ENCODE peak calls at places on chromosomes 11 and 22, in seven cellular contexts. One of them, this sample, is unnamed.

GRCh38 chr22:19854778-19855503 is at the start of the genes GNB1L and RTL10:
- DNase-seq in GM23338: peak; percentile 98
- DNase-seq in gastrocnemius medialis: peak; percentile 94
- DNase-seq in fibroblast of lung: peak; percentile 95
- DNase-seq in body of pancreas: peak; percentile 97
- DNase-seq in nephron progenitor cell: peak; percentile 98
- DNase-seq in NB4: peak; percentile 98
- DNase-seq in this sample: peak; percentile 94

GRCh38 chr11:59173080-59173963 is 1.4 kb downstream of the DTX4 start:
- DNase-seq in GM23338: peak; percentile 81
- DNase-seq in gastrocnemius medialis: no peak
- DNase-seq in fibroblast of lung: no peak
- DNase-seq in body of pancreas: peak; percentile 21
- DNase-seq in nephron progenitor cell: peak; percentile 72
- DNase-seq in NB4: peak; percentile 20
- DNase-seq in this sample: no peak

GRCh38 chr22:36891646-36892045 is 21.8 kb upstream of the CSF2RB start:
- DNase-seq in GM23338: no peak
- DNase-seq in gastrocnemius medialis: no peak
- DNase-seq in fibroblast of lung: no peak
- DNase-seq in body of pancreas: no peak
- DNase-seq in nephron progenitor cell: no peak
- DNase-seq in NB4: no peak
- DNase-seq in this sample: no peak

GRCh38 chr11:130449996-130450419 is 1.6 kb downstream of the ADAMTS15 start:
- DNase-seq in GM23338: peak; percentile 98
- DNase-seq in gastrocnemius medialis: peak; percentile 73
- DNase-seq in fibroblast of lung: peak; percentile 94
- DNase-seq in body of pancreas: peak; percentile 23
- DNase-seq in nephron progenitor cell: peak; percentile 80
- DNase-seq in NB4: peak; percentile 38
- DNase-seq in this sample: no peak

GRCh38 chr11:48170176-48170839 is 46.3 kb upstream of the OR4B1 start:
- DNase-seq in GM23338: no peak
- DNase-seq in gastrocnemius medialis: no peak
- DNase-seq in fibroblast of lung: peak; percentile 13
- DNase-seq in body of pancreas: no peak
- DNase-seq in nephron progenitor cell: no peak
- DNase-seq in NB4: no peak
- DNase-seq in this sample: peak; percentile 10

GRCh38 chr11:118076754-118077281 is at the start of gene TMPRSS4:
- DNase-seq in GM23338: peak; percentile 79
- DNase-seq in gastrocnemius medialis: no peak
- DNase-seq in fibroblast of lung: no peak
- DNase-seq in body of pancreas: peak; percentile 27
- DNase-seq in nephron progenitor cell: no peak
- DNase-seq in NB4: no peak
- DNase-seq in this sample: no peak

GRCh38 chr11:105713696-105714095 is 103.8 kb downstream of the GRIA4 start:
- DNase-seq in GM23338: no peak
- DNase-seq in gastrocnemius medialis: no peak
- DNase-seq in fibroblast of lung: no peak
- DNase-seq in body of pancreas: no peak
- DNase-seq in nephron progenitor cell: no peak
- DNase-seq in NB4: no peak
- DNase-seq in this sample: no peak

GRCh38 chr11:70826541-70826943 is 425.8 kb downstream of the SHANK2 start:
- DNase-seq in GM23338: peak; percentile 62
- DNase-seq in gastrocnemius medialis: no peak
- DNase-seq in fibroblast of lung: no peak
- DNase-seq in body of pancreas: peak; percentile 14
- DNase-seq in nephron progenitor cell: peak; percentile 62
- DNase-seq in NB4: no peak
- DNase-seq in this sample: no peak

GRCh38 chr11:695332-695605 is 247 bp upstream of the DEAF1 start:
- DNase-seq in GM23338: no peak
- DNase-seq in gastrocnemius medialis: no peak
- DNase-seq in fibroblast of lung: no peak
- DNase-seq in body of pancreas: no peak
- DNase-seq in nephron progenitor cell: no peak
- DNase-seq in NB4: no peak
- DNase-seq in this sample: no peak

GRCh38 chr11:12426176-12426575 is 48.8 kb downstream of the PARVA start:
- DNase-seq in GM23338: no peak
- DNase-seq in gastrocnemius medialis: no peak
- DNase-seq in fibroblast of lung: no peak
- DNase-seq in body of pancreas: no peak
- DNase-seq in nephron progenitor cell: no peak
- DNase-seq in NB4: no peak
- DNase-seq in this sample: no peak

GRCh38 chr11:77165066-77165465 is 37.0 kb downstream of the MYO7A start:
- DNase-seq in GM23338: no peak
- DNase-seq in gastrocnemius medialis: no peak
- DNase-seq in fibroblast of lung: no peak
- DNase-seq in body of pancreas: no peak
- DNase-seq in nephron progenitor cell: no peak
- DNase-seq in NB4: no peak
- DNase-seq in this sample: no peak

GRCh38 chr22:24450600-24450999 is 23.2 kb downstream of the ADORA2A start:
- DNase-seq in GM23338: no peak
- DNase-seq in gastrocnemius medialis: no peak
- DNase-seq in fibroblast of lung: no peak
- DNase-seq in body of pancreas: no peak
- DNase-seq in nephron progenitor cell: no peak
- DNase-seq in NB4: no peak
- DNase-seq in this sample: no peak

GRCh38 chr11:126547161-126547560 is 191.7 kb downstream of the ST3GAL4 start:
- DNase-seq in GM23338: no peak
- DNase-seq in gastrocnemius medialis: no peak
- DNase-seq in fibroblast of lung: peak; percentile 38
- DNase-seq in body of pancreas: no peak
- DNase-seq in nephron progenitor cell: no peak
- DNase-seq in NB4: no peak
- DNase-seq in this sample: peak; percentile 95

GRCh38 chr11:66262191-66262590 is 6.2 kb upstream of the RAB1B start:
- DNase-seq in GM23338: no peak
- DNase-seq in gastrocnemius medialis: no peak
- DNase-seq in fibroblast of lung: no peak
- DNase-seq in body of pancreas: no peak
- DNase-seq in nephron progenitor cell: no peak
- DNase-seq in NB4: no peak
- DNase-seq in this sample: no peak

GRCh38 chr11:128575174-128575955 is 12.0 kb downstream of the ETS1 start:
- DNase-seq in GM23338: no peak
- DNase-seq in gastrocnemius medialis: no peak
- DNase-seq in fibroblast of lung: peak; percentile 27
- DNase-seq in body of pancreas: no peak
- DNase-seq in nephron progenitor cell: no peak
- DNase-seq in NB4: peak; percentile 80
- DNase-seq in this sample: no peak

GRCh38 chr22:44369916-44370804 is 57.4 kb upstream of the SHISAL1 start:
- DNase-seq in GM23338: no peak
- DNase-seq in gastrocnemius medialis: no peak
- DNase-seq in fibroblast of lung: no peak
- DNase-seq in body of pancreas: no peak
- DNase-seq in nephron progenitor cell: no peak
- DNase-seq in NB4: no peak
- DNase-seq in this sample: no peak

GRCh38 chr11:61839742-61840141 is 11.6 kb downstream of the FADS2 start:
- DNase-seq in GM23338: no peak
- DNase-seq in gastrocnemius medialis: no peak
- DNase-seq in fibroblast of lung: no peak
- DNase-seq in body of pancreas: no peak
- DNase-seq in nephron progenitor cell: no peak
- DNase-seq in NB4: no peak
- DNase-seq in this sample: no peak

GRCh38 chr11:26263769-26264168 is 68.2 kb upstream of the ANO3 start:
- DNase-seq in GM23338: no peak
- DNase-seq in gastrocnemius medialis: no peak
- DNase-seq in fibroblast of lung: no peak
- DNase-seq in body of pancreas: no peak
- DNase-seq in nephron progenitor cell: no peak
- DNase-seq in NB4: no peak
- DNase-seq in this sample: no peak

GRCh38 chr11:69910519-69911309 is 91.5 kb upstream of the FGF3 start:
- DNase-seq in GM23338: no peak
- DNase-seq in gastrocnemius medialis: no peak
- DNase-seq in fibroblast of lung: no peak
- DNase-seq in body of pancreas: no peak
- DNase-seq in nephron progenitor cell: no peak
- DNase-seq in NB4: no peak
- DNase-seq in this sample: no peak

GRCh38 chr11:122808494-122808893 is 29.8 kb upstream of the CRTAM start:
- DNase-seq in GM23338: no peak
- DNase-seq in gastrocnemius medialis: no peak
- DNase-seq in fibroblast of lung: peak; percentile 56
- DNase-seq in body of pancreas: no peak
- DNase-seq in nephron progenitor cell: no peak
- DNase-seq in NB4: peak; percentile 91
- DNase-seq in this sample: peak; percentile 45

GRCh38 chr11:110131386-110132123 is 38.4 kb downstream of the ZC3H12C start:
- DNase-seq in GM23338: peak; percentile 3
- DNase-seq in gastrocnemius medialis: no peak
- DNase-seq in fibroblast of lung: no peak
- DNase-seq in body of pancreas: no peak
- DNase-seq in nephron progenitor cell: no peak
- DNase-seq in NB4: no peak
- DNase-seq in this sample: no peak

GRCh38 chr11:76153609-76153949 is 52.7 kb downstream of the WNT11 start:
- DNase-seq in GM23338: no peak
- DNase-seq in gastrocnemius medialis: no peak
- DNase-seq in fibroblast of lung: no peak
- DNase-seq in body of pancreas: no peak
- DNase-seq in nephron progenitor cell: no peak
- DNase-seq in NB4: no peak
- DNase-seq in this sample: peak; percentile 88

GRCh38 chr11:69353696-69354544 is 60.0 kb downstream of the MYEOV start:
- DNase-seq in GM23338: peak; percentile 14
- DNase-seq in gastrocnemius medialis: no peak
- DNase-seq in fibroblast of lung: no peak
- DNase-seq in body of pancreas: no peak
- DNase-seq in nephron progenitor cell: no peak
- DNase-seq in NB4: no peak
- DNase-seq in this sample: no peak

DNA sequence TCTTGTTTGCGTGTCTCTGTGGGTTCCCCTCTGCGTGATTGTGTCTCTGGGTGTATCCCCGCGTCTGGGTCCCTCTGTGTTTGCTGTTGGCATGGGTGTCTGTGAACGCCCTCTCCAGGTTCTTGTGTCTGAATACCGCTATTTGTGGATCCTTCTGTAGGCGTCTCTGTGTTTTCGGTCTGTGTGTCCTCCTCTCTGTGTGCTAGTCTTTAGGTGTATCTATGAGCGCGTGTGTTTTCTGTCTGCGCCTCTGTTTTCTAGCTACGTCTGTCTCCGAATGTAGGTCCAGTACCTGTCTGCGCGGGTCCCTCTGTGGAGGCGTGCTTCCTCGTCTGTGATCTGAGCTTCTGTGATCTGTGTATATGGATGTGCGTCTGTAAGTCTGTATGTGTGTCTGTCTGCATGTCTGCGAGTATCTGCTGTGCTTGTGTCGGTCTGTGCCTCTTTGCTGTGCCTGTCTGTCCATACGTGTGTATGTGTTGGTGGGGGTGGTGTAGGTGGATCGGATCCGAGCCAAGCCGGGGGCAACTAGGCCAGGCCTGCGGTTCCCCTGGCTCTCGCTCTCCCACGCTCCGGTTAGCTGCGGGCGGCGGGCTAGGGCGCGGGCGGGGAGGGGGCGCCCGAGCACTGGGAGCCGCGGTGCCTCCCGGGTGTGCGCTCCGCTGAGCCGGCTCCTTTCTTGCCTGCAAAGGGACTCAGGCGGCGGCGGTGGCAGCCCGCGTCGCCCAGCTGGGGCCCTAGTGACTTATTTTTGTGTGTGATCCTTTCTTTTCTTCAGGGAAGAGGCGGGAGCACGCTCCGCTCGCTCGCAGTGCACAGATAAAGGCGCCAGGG is 105.3 kb upstream of the E2F8 start:
- DNase-seq in GM23338: peak; percentile 58
- DNase-seq in gastrocnemius medialis: no peak
- DNase-seq in fibroblast of lung: peak; percentile 23
- DNase-seq in body of pancreas: peak; percentile 15
- DNase-seq in nephron progenitor cell: peak; percentile 72
- DNase-seq in NB4: peak; percentile 65
- DNase-seq in this sample: no peak
- TF ChIP-seq CTCF in GM23338: peak; percentile 31
- TF ChIP-seq CTCF in gastrocnemius medialis: no peak
- TF ChIP-seq CTCF in fibroblast of lung: no peak
- TF ChIP-seq CTCF in body of pancreas: no peak
- TF ChIP-seq CTCF in nephron progenitor cell: no peak
- TF ChIP-seq CTCF in NB4: no peak
- TF ChIP-seq CTCF in this sample: no peak

GRCh38 chr11:20178976-20179375 is 18.7 kb upstream of the DBX1 start:
- DNase-seq in GM23338: no peak
- DNase-seq in gastrocnemius medialis: no peak
- DNase-seq in fibroblast of lung: no peak
- DNase-seq in body of pancreas: no peak
- DNase-seq in nephron progenitor cell: no peak
- DNase-seq in NB4: no peak
- DNase-seq in this sample: no peak
- TF ChIP-seq CTCF in GM23338: no peak
- TF ChIP-seq CTCF in gastrocnemius medialis: no peak
- TF ChIP-seq CTCF in fibroblast of lung: no peak
- TF ChIP-seq CTCF in body of pancreas: no peak
- TF ChIP-seq CTCF in nephron progenitor cell: no peak
- TF ChIP-seq CTCF in NB4: no peak
- TF ChIP-seq CTCF in this sample: no peak

GRCh38 chr11:11230802-11231562 is 122.1 kb downstream of the CSNK2A3 start:
- DNase-seq in GM23338: peak; percentile 82
- DNase-seq in gastrocnemius medialis: no peak
- DNase-seq in fibroblast of lung: no peak
- DNase-seq in body of pancreas: no peak
- DNase-seq in nephron progenitor cell: peak; percentile 41
- DNase-seq in NB4: peak; percentile 22
- DNase-seq in this sample: no peak
- TF ChIP-seq CTCF in GM23338: peak; percentile 81
- TF ChIP-seq CTCF in gastrocnemius medialis: peak; percentile 19
- TF ChIP-seq CTCF in fibroblast of lung: peak; percentile 31
- TF ChIP-seq CTCF in body of pancreas: no peak
- TF ChIP-seq CTCF in nephron progenitor cell: peak; percentile 46
- TF ChIP-seq CTCF in NB4: peak; percentile 46
- TF ChIP-seq CTCF in this sample: peak; percentile 67

DNA sequence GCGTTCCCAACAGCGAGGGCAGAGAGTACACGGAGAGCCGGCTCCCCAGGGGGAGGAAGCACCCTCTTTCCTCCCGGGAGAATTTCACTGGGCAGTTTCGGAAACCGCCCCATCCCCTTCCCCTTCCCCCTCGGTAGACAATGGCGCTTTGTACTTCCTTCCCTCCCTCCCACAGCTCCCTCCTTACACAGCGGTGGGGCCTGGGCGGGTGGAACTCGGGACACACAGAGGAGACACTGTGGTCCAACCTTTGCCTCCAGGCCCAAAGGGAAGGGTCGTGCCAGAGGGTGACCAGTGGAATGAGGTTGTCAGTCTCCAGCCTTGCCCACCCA is 4.3 kb downstream of the SMTN start:
- DNase-seq in GM23338: peak; percentile 74
- DNase-seq in gastrocnemius medialis: no peak
- DNase-seq in fibroblast of lung: no peak
- DNase-seq in body of pancreas: peak; percentile 43
- DNase-seq in nephron progenitor cell: no peak
- DNase-seq in NB4: peak; percentile 68
- DNase-seq in this sample: no peak
- TF ChIP-seq CTCF in GM23338: no peak
- TF ChIP-seq CTCF in gastrocnemius medialis: no peak
- TF ChIP-seq CTCF in fibroblast of lung: no peak
- TF ChIP-seq CTCF in body of pancreas: no peak
- TF ChIP-seq CTCF in nephron progenitor cell: no peak
- TF ChIP-seq CTCF in NB4: no peak
- TF ChIP-seq CTCF in this sample: peak; percentile 38